ENCODE peak calls at places on chromosome 11, in six cellular contexts. T is heart left ventricle; H is AG04450; L is naive thymus-derived CD4-positive, alpha-beta T cell; C is neuronal stem cell; P is aorta. Y is an unnamed sample.

GRCh38 chr11:83537131-83537610 is 251.0 kb upstream of the CCDC90B start:
- DNase-seq in T (no peak), C (no peak), H (no peak), L (no peak), P (no peak), Y (no peak)

GRCh38 chr11:102390667-102391449 is 43.8 kb downstream of the BIRC2 start:
- DNase-seq in L (peak), P (peak), C (peak), T (peak), H (peak), Y (peak)

GRCh38 chr11:12271241-12271640 is 106.1 kb upstream of the PARVA start:
- DNase-seq in P (no peak), C (no peak), L (no peak), T (no peak), H (no peak), Y (no peak)

GRCh38 chr11:108846009-108846408 is 181.1 kb downstream of the DDX10 start:
- DNase-seq in L (no peak), H (no peak), C (no peak), P (no peak), T (no peak), Y (no peak)

GRCh38 chr11:35622070-35622469 is 3.8 kb downstream of the FJX1 start:
- DNase-seq in P (no peak), T (no peak), C (no peak), H (peak), L (no peak), Y (no peak)

GRCh38 chr11:129451524-129451923 is 75.9 kb downstream of the BARX2 start:
- DNase-seq in P (no peak), H (no peak), L (no peak), T (no peak), C (no peak), Y (no peak)

GRCh38 chr11:119424775-119425174 is 1.8 kb upstream of the THY1 start:
- DNase-seq in C (no peak), L (no peak), T (no peak), H (no peak), P (no peak), Y (no peak)

GRCh38 chr11:23755769-23756168 is 741.1 kb upstream of the LUZP2 start:
- DNase-seq in T (no peak), H (no peak), P (no peak), C (no peak), L (no peak), Y (no peak)

GRCh38 chr11:67307545-67308001 is 4.2 kb downstream of the SSH3 start:
- DNase-seq in P (peak), C (no peak), T (no peak), H (no peak), L (no peak), Y (no peak)

GRCh38 chr11:131186629-131187075 is 183.8 kb upstream of the NTM start:
- DNase-seq in T (no peak), P (no peak), H (no peak), L (no peak), C (no peak), Y (no peak)

GRCh38 chr11:115645631-115646271 is 141.5 kb upstream of the CADM1 start:
- DNase-seq in H (no peak), T (peak), P (no peak), C (peak), L (no peak), Y (no peak)

GRCh38 chr11:95767498-95767897 is 22.1 kb downstream of the FAM76B start:
- DNase-seq in L (no peak), H (no peak), P (no peak), T (no peak), C (no peak), Y (no peak)

GRCh38 chr11:16096336-16096735 is 260.0 kb downstream of the SOX6 start:
- DNase-seq in C (no peak), P (no peak), T (no peak), L (no peak), H (no peak), Y (no peak)

DNA sequence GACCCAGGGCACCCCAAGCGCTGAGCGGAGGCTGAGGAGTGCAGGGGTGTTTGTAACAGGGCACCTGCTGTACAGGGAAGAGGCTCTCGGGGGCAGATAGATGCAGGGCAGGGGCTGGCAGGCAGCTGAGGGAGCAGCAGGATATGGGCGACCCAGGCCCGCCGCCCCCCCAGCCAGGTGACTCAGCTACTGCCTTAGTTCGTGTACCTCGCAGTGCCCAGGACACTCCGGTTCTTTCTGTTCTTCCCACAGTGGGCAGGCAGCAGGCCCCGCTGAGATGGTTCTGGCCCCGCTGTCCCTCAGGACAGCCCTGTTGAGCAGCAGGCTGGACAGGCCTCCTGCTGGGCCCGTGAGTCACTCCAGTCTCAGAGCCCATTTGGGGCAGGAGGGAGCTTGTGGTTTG is 16.2 kb downstream of the PHLDA2 start:
- DNase-seq in C (no peak), L (no peak), T (no peak), H (no peak), P (no peak), Y (no peak)
- H3K27ac ChIP-seq in C (no peak), L (no peak), T (no peak), H (no peak), P (no peak), Y (peak)

DNA sequence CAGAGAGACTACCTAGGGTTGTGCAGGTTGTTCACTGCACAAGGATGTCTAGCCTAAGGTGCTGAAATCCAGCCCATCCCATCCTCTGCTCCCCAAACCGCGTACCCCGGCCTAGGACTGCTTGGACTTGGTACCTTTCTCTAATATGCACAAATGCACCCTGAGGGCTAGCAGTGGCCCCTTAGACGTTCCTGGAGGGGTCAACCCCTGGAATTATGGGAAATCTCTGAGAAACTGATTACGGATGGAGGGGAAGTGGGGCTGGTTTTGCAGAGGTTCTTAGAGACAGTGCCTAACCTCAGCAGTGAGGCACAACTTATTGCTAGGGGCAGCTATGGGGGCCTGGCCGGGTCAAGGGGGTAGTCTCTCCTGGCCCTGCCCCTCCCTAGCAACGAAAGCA is 2.5 kb downstream of the C11orf68 start:
- DNase-seq in P (no peak), L (no peak), T (no peak), C (no peak), H (no peak), Y (no peak)
- H3K4me3 ChIP-seq in P (no peak), L (no peak), T (no peak), C (no peak), H (peak), Y (no peak)

GRCh38 chr11:126405374-126405773 is 49.9 kb downstream of the ST3GAL4 start:
- DNase-seq in L (no peak), P (peak), C (no peak), H (no peak), T (no peak), Y (peak)

GRCh38 chr11:126407101-126407521 is 51.6 kb downstream of the ST3GAL4 start:
- DNase-seq in P (peak), L (no peak), H (no peak), T (no peak), C (no peak), Y (no peak)

GRCh38 chr11:126404367-126404766 is 48.9 kb downstream of the ST3GAL4 start:
- DNase-seq in T (no peak), P (peak), C (no peak), L (no peak), H (no peak), Y (no peak)

GRCh38 chr11:126406368-126406767 is 50.9 kb downstream of the ST3GAL4 start:
- DNase-seq in C (no peak), H (no peak), L (no peak), T (no peak), P (no peak), Y (no peak)

GRCh38 chr11:126405906-126406305 is 50.4 kb downstream of the ST3GAL4 start:
- DNase-seq in C (no peak), L (no peak), H (no peak), P (peak), T (no peak), Y (peak)
- H3K27ac ChIP-seq in C (no peak), L (no peak), H (no peak), P (no peak), T (no peak), Y (peak)

DNA sequence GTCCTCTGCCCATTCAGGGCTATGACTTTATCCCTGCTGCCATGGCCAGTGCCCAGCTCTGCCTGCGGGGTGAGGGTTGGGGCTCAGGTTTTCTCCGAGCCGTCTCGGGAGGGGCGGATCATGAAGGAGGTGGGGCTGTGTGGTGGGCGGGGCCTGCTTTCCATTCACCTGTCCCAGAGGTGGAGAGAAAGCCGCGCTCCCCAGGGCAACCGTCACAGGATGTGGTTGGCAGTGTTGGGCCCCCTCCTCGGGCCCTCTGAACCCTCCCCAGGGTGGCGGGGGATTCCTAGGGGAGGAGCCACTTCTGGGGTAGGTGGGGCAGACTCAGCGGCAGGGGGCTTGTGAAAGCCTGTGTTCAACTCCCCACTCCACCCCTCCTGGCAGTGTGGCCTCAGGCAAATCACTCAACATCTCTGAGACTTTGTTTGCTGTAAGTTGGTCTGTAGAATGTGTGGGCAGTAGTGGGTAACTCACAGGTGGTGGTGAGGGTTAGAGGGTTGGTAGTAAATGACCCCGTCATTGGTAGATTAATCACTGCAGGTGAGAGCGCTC is 50.3 kb downstream of the CD6 start:
- DNase-seq in H (no peak), C (no peak), L (peak), P (no peak), T (no peak), Y (peak)
- H3K4me3 ChIP-seq in H (no peak), C (no peak), L (peak), P (no peak), T (no peak), Y (no peak)

Y was measured in transverse colon.